ENCODE peak calls at places on chromosomes 1 and 21, in seven cellular contexts. One of them, this sample, is unnamed.

GRCh38 chr1:156391145-156391677 is 22.2 kb downstream of the RHBG start:
- DNase-seq in Peyer's patch: no peak
- DNase-seq in RWPE1: no peak
- DNase-seq in activated naive CD8-positive, alpha-beta T cell treated with anti-CD3 and anti-CD28 coated beads for 36 hours: no peak
- DNase-seq in AG10803: no peak
- DNase-seq in NCI-H146: peak; percentile 43
- DNase-seq in left lung: no peak
- DNase-seq in this sample: no peak

GRCh38 chr21:44736291-44737004 is 25.1 kb upstream of the TSPEAR start:
- DNase-seq in Peyer's patch: peak; percentile 79
- DNase-seq in RWPE1: peak; percentile 73
- DNase-seq in activated naive CD8-positive, alpha-beta T cell treated with anti-CD3 and anti-CD28 coated beads for 36 hours: no peak
- DNase-seq in AG10803: no peak
- DNase-seq in NCI-H146: peak; percentile 91
- DNase-seq in left lung: no peak
- DNase-seq in this sample: no peak

GRCh38 chr1:75550559-75550958 is 60.4 kb downstream of the SLC44A5 start:
- DNase-seq in Peyer's patch: no peak
- DNase-seq in RWPE1: no peak
- DNase-seq in activated naive CD8-positive, alpha-beta T cell treated with anti-CD3 and anti-CD28 coated beads for 36 hours: no peak
- DNase-seq in AG10803: no peak
- DNase-seq in NCI-H146: no peak
- DNase-seq in left lung: no peak
- DNase-seq in this sample: no peak

GRCh38 chr1:111198836-111199235 is 1.6 kb downstream of the DENND2D start:
- DNase-seq in Peyer's patch: no peak
- DNase-seq in RWPE1: no peak
- DNase-seq in activated naive CD8-positive, alpha-beta T cell treated with anti-CD3 and anti-CD28 coated beads for 36 hours: no peak
- DNase-seq in AG10803: no peak
- DNase-seq in NCI-H146: no peak
- DNase-seq in left lung: no peak
- DNase-seq in this sample: no peak

GRCh38 chr1:179142889-179143299 is 61.0 kb downstream of the TOR3A start:
- DNase-seq in Peyer's patch: no peak
- DNase-seq in RWPE1: peak; percentile 81
- DNase-seq in activated naive CD8-positive, alpha-beta T cell treated with anti-CD3 and anti-CD28 coated beads for 36 hours: no peak
- DNase-seq in AG10803: peak; percentile 98
- DNase-seq in NCI-H146: no peak
- DNase-seq in left lung: no peak
- DNase-seq in this sample: peak; percentile 95

GRCh38 chr1:89261926-89262540 is 10.6 kb downstream of the GBP5 start:
- DNase-seq in Peyer's patch: no peak
- DNase-seq in RWPE1: no peak
- DNase-seq in activated naive CD8-positive, alpha-beta T cell treated with anti-CD3 and anti-CD28 coated beads for 36 hours: no peak
- DNase-seq in AG10803: peak; percentile 13
- DNase-seq in NCI-H146: peak; percentile 28
- DNase-seq in left lung: no peak
- DNase-seq in this sample: no peak

GRCh38 chr1:117843791-117844190 is 85.6 kb downstream of the GDAP2 start:
- DNase-seq in Peyer's patch: no peak
- DNase-seq in RWPE1: no peak
- DNase-seq in activated naive CD8-positive, alpha-beta T cell treated with anti-CD3 and anti-CD28 coated beads for 36 hours: no peak
- DNase-seq in AG10803: no peak
- DNase-seq in NCI-H146: no peak
- DNase-seq in left lung: no peak
- DNase-seq in this sample: no peak

GRCh38 chr1:19009882-19010321 is 53.4 kb upstream of the IFFO2 start:
- DNase-seq in Peyer's patch: no peak
- DNase-seq in RWPE1: peak; percentile 51
- DNase-seq in activated naive CD8-positive, alpha-beta T cell treated with anti-CD3 and anti-CD28 coated beads for 36 hours: no peak
- DNase-seq in AG10803: peak; percentile 95
- DNase-seq in NCI-H146: no peak
- DNase-seq in left lung: no peak
- DNase-seq in this sample: no peak

GRCh38 chr1:108925920-108926319 is 37.4 kb downstream of the CLCC1 start:
- DNase-seq in Peyer's patch: no peak
- DNase-seq in RWPE1: no peak
- DNase-seq in activated naive CD8-positive, alpha-beta T cell treated with anti-CD3 and anti-CD28 coated beads for 36 hours: no peak
- DNase-seq in AG10803: no peak
- DNase-seq in NCI-H146: no peak
- DNase-seq in left lung: no peak
- DNase-seq in this sample: no peak

GRCh38 chr1:82614090-82614489 is 813.4 kb downstream of the ADGRL2 start:
- DNase-seq in Peyer's patch: no peak
- DNase-seq in RWPE1: no peak
- DNase-seq in activated naive CD8-positive, alpha-beta T cell treated with anti-CD3 and anti-CD28 coated beads for 36 hours: no peak
- DNase-seq in AG10803: no peak
- DNase-seq in NCI-H146: no peak
- DNase-seq in left lung: no peak
- DNase-seq in this sample: no peak

GRCh38 chr21:15415541-15416261 is 314.1 kb upstream of the USP25 start:
- DNase-seq in Peyer's patch: no peak
- DNase-seq in RWPE1: no peak
- DNase-seq in activated naive CD8-positive, alpha-beta T cell treated with anti-CD3 and anti-CD28 coated beads for 36 hours: no peak
- DNase-seq in AG10803: no peak
- DNase-seq in NCI-H146: no peak
- DNase-seq in left lung: no peak
- DNase-seq in this sample: peak; percentile 4

GRCh38 chr1:212621830-212622315 is 13.3 kb downstream of the ATF3 start:
- DNase-seq in Peyer's patch: no peak
- DNase-seq in RWPE1: no peak
- DNase-seq in activated naive CD8-positive, alpha-beta T cell treated with anti-CD3 and anti-CD28 coated beads for 36 hours: no peak
- DNase-seq in AG10803: no peak
- DNase-seq in NCI-H146: no peak
- DNase-seq in left lung: no peak
- DNase-seq in this sample: no peak

GRCh38 chr1:1182491-1183220 is 9.0 kb downstream of the TTLL10 start:
- DNase-seq in Peyer's patch: no peak
- DNase-seq in RWPE1: no peak
- DNase-seq in activated naive CD8-positive, alpha-beta T cell treated with anti-CD3 and anti-CD28 coated beads for 36 hours: no peak
- DNase-seq in AG10803: no peak
- DNase-seq in NCI-H146: no peak
- DNase-seq in left lung: peak; percentile 68
- DNase-seq in this sample: no peak

GRCh38 chr1:59485949-59486348 is 189.1 kb downstream of the FGGY start:
- DNase-seq in Peyer's patch: no peak
- DNase-seq in RWPE1: no peak
- DNase-seq in activated naive CD8-positive, alpha-beta T cell treated with anti-CD3 and anti-CD28 coated beads for 36 hours: no peak
- DNase-seq in AG10803: no peak
- DNase-seq in NCI-H146: no peak
- DNase-seq in left lung: no peak
- DNase-seq in this sample: no peak

GRCh38 chr1:185775505-185775904 is 41.3 kb downstream of the HMCN1 start:
- DNase-seq in Peyer's patch: no peak
- DNase-seq in RWPE1: no peak
- DNase-seq in activated naive CD8-positive, alpha-beta T cell treated with anti-CD3 and anti-CD28 coated beads for 36 hours: no peak
- DNase-seq in AG10803: no peak
- DNase-seq in NCI-H146: no peak
- DNase-seq in left lung: no peak
- DNase-seq in this sample: no peak